ENCODE peak calls at places on chromosomes 16 and 17, in five cellular contexts. Y is BE2C, L is AG09319, D is Peyer's patch, C is coronary artery. R is an unnamed sample.

GRCh38 chr17:8162997-8163977 is 539 bp upstream of the VAMP2 start:
- DNase-seq in Y (no peak), L (no peak), D (peak; percentile 52), C (peak; percentile 79), R (no peak)

GRCh38 chr17:78559749-78560368 is 17.3 kb downstream of the DNAH17 start:
- DNase-seq in Y (no peak), L (no peak), D (no peak), C (no peak), R (no peak)

GRCh38 chr17:82943751-82944150 is 103.9 kb upstream of the ZNF750 start:
- DNase-seq in Y (no peak), L (no peak), D (peak; percentile 28), C (peak; percentile 16), R (no peak)

GRCh38 chr16:88922114-88922825 is 54.7 kb downstream of the CBFA2T3 start:
- DNase-seq in Y (peak; percentile 62), L (peak; percentile 55), D (peak; percentile 72), C (no peak), R (no peak)

GRCh38 chr16:2180962-2181923 is 15.2 kb downstream of the CASKIN1 start:
- DNase-seq in Y (no peak), L (no peak), D (no peak), C (no peak), R (no peak)

GRCh38 chr16:26787924-26788323 is 278.8 kb upstream of the C16orf82 start:
- DNase-seq in Y (no peak), L (no peak), D (no peak), C (no peak), R (no peak)

GRCh38 chr16:9372934-9373890 is 281.8 kb downstream of the HAPSTR1 start:
- DNase-seq in Y (no peak), L (no peak), D (no peak), C (no peak), R (no peak)

GRCh38 chr16:54140057-54140787 is 146.4 kb downstream of the IRX3 start:
- DNase-seq in Y (no peak), L (no peak), D (no peak), C (no peak), R (no peak)

GRCh38 chr16:24988593-24989338 is 26.4 kb downstream of the ARHGAP17 start:
- DNase-seq in Y (peak; percentile 48), L (no peak), D (peak; percentile 81), C (peak; percentile 38), R (no peak)

GRCh38 chr17:68125471-68125870 is 89.9 kb downstream of the KPNA2 start:
- DNase-seq in Y (no peak), L (no peak), D (no peak), C (no peak), R (no peak)

GRCh38 chr17:52027620-52028019 is 130.9 kb downstream of the CA10 start:
- DNase-seq in Y (no peak), L (no peak), D (no peak), C (no peak), R (no peak)

GRCh38 chr16:67236551-67237395 is 9.8 kb downstream of the TMEM208 start:
- DNase-seq in Y (peak; percentile 94), L (no peak), D (peak; percentile 63), C (peak; percentile 74), R (no peak)

GRCh38 chr16:63841271-63841670 is 1280.6 kb downstream of the CDH11 start:
- DNase-seq in Y (no peak), L (no peak), D (no peak), C (no peak), R (no peak)

GRCh38 chr17:82876602-82877391 is 37.0 kb upstream of the ZNF750 start:
- DNase-seq in Y (peak; percentile 78), L (peak; percentile 53), D (no peak), C (no peak), R (no peak)

GRCh38 chr17:1647802-1648581 is 1.7 kb downstream of the RILP start:
- DNase-seq in Y (peak; percentile 26), L (no peak), D (no peak), C (no peak), R (no peak)

GRCh38 chr17:17943281-17943984 is 28.8 kb downstream of the TOM1L2 start:
- DNase-seq in Y (peak; percentile 20), L (no peak), D (no peak), C (no peak), R (no peak)

GRCh38 chr17:74513987-74514631 is 17.2 kb downstream of the CD300LB start:
- DNase-seq in Y (peak; percentile 25), L (no peak), D (no peak), C (no peak), R (peak; percentile 51)

GRCh38 chr17:3572231-3572630 is 14.6 kb upstream of the TRPV3 start:
- DNase-seq in Y (no peak), L (no peak), D (no peak), C (no peak), R (no peak)

GRCh38 chr17:27247958-27248342 is 46.0 kb upstream of the WSB1 start:
- DNase-seq in Y (no peak), L (no peak), D (no peak), C (no peak), R (no peak)

GRCh38 chr16:86073103-86073625 is 174.2 kb downstream of the IRF8 start:
- DNase-seq in Y (no peak), L (no peak), D (peak; percentile 43), C (no peak), R (no peak)
- TF ChIP-seq CTCF in Y (no peak), L (no peak), D (no peak), C (peak; percentile 15), R (peak; percentile 23)

GRCh38 chr16:72961115-72961832 is 86.7 kb downstream of the ZFHX3 start:
- DNase-seq in Y (peak; percentile 98), L (no peak), D (no peak), C (no peak), R (no peak)
- TF ChIP-seq CTCF in Y (peak; percentile 76), L (peak; percentile 36), D (peak; percentile 39), C (no peak), R (peak; percentile 60)

GRCh38 chr17:61495161-61495857 is 43.1 kb downstream of the TBX4 start:
- DNase-seq in Y (no peak), L (peak; percentile 31), D (no peak), C (no peak), R (no peak)

GRCh38 chr17:61491981-61492380 is 39.8 kb downstream of the TBX4 start:
- DNase-seq in Y (no peak), L (no peak), D (no peak), C (no peak), R (no peak)

GRCh38 chr17:61490540-61490975 is 38.3 kb downstream of the TBX4 start:
- DNase-seq in Y (no peak), L (peak; percentile 40), D (no peak), C (peak; percentile 67), R (no peak)

GRCh38 chr17:61494325-61495160 is 42.3 kb downstream of the TBX4 start:
- DNase-seq in Y (no peak), L (no peak), D (no peak), C (no peak), R (no peak)

DNA sequence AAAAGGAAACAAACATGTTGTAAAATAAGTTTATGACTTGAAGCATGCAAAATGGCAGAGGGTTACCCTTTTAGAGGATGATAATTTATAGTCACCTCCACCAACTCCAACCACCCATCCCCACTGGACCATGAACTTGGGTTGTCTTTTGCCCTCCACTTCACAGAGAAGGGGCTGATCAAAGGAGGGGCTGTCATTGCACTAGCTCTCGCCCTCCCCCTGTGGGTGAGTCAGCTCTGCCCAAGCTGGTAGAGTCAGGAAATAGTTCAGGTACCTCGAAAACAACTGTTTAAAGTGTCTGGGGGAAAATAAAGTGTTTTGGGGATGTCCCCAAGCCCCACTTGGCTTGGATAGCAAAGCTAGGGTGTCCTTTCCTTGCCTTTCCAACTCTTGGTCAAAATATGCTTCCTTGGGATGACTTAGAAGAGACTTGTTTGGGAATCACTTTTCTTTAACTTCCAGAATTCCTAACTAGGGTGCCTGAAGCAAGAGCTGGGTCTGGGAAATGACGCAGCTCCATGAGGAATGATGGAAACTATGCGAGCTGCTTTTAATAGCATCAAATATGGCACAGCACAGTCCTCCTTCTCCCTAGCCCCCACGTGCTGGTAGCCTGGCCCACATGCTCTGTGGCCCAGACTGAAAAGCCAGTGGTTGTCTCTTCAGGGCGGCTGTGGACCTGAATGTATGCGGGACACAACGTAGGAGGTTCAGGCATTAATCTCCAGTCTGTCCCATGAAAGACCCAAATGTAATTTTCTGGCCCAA is 40.7 kb downstream of the TBX4 start:
- DNase-seq in Y (no peak), L (peak; percentile 24), D (no peak), C (peak; percentile 65), R (no peak)
- TF ChIP-seq CTCF in Y (no peak), L (no peak), D (no peak), C (no peak), R (no peak)

GRCh38 chr16:85859818-85860125 is 39.2 kb upstream of the IRF8 start:
- DNase-seq in Y (no peak), L (no peak), D (no peak), C (no peak), R (no peak)
- TF ChIP-seq CTCF in Y (no peak), L (no peak), D (no peak), C (no peak), R (no peak)

DNA sequence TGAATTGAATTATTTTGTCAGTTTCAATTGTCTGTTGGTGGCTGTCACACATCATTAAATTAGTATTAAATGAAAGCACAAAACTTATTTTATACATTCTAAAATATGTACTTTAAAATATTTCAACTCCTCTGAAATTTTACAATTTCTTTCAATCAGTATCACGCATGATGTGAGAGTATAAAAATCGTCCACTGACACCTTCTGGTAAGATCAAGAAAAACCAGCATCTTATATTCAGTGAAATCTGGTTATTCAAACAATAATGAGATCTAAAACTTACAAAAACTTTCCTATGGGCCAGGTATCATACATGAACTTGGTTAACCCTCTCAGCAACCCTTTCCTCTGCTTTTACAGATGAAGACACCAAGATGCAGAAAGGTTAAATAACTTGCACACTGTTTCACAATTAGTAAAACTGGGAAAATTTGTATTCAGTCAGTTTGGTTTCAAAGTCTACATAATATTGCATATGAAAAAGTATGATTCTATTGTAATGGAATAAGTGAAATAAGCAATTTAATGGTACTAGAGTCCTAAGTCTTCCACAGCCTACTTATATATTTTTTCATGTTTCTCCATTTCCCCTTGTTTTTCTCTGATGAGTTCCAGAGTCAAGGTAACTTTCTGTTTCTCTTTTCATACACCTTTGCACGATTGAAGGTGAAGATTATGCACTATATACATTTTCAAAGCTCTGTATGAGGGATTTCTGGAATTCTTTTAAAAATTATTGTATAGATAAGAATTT is 58.7 kb downstream of the EFCAB5 start:
- DNase-seq in Y (no peak), L (no peak), D (no peak), C (no peak), R (no peak)
- TF ChIP-seq CTCF in Y (no peak), L (peak; percentile 13), D (peak; percentile 32), C (no peak), R (peak; percentile 24)

DNA sequence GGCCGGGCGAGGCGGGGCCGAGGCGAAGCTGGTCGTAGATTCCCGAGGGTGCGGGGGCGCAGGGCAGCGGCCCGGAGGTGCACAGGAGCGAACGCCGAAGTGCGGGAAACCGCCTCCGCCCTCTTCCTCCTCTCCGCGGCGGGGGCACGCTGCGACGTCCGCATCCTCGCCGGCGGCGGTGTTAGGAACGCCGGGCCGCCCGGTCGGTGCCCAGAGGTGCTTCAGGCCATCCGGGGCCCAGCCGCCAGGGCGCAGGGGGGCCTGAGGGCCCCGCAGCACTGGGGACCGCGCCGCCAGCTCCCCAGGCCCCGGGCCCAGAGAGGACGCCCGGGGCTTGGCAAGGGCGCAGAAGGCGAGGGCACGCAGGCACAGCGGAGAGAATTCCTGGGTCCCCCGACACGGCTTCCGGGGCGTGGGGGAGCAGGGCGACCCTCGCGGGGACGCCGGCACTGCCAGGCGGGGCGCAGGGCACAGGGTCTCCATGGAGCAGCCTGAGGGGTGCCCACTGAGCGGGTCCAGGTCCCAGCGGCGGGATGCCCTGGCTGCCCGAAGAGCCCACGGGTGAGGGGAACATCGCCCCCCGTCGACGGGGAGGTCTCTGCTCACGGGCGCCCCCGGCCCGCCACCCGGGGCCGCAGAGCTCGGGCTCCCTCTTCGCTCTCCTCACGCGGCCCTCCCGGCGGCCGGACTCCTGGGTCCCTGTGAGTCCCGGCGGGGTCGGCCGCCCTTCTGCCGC is 576 bp downstream of the EPOP start:
- DNase-seq in Y (peak; percentile 38), L (no peak), D (peak; percentile 59), C (no peak), R (no peak)
- TF ChIP-seq CTCF in Y (no peak), L (no peak), D (no peak), C (no peak), R (peak; percentile 36)

GRCh38 chr17:77374170-77374936 is 233.6 kb downstream of the SEC14L1 start:
- DNase-seq in Y (peak; percentile 95), L (peak; percentile 78), D (peak; percentile 73), C (peak; percentile 90), R (peak; percentile 91)
- TF ChIP-seq CTCF in Y (peak; percentile 57), L (peak; percentile 52), D (peak; percentile 15), C (no peak), R (peak; percentile 51)